ENCODE peak calls at places on chromosomes 11 and 22, in six cellular contexts. F, R, V, Q, Y and E are unnamed samples.
A peak's percentile ranks its signal among the peaks of the same experiment; 100 is the strongest.

GRCh38 chr22:49685116-49685515 is 142.6 kb downstream of the BRD1 start:
- DNase-seq in F (no peak), R (no peak), V (no peak), Q (no peak), Y (no peak), E (no peak)

GRCh38 chr11:112228706-112229105 is 2.5 kb downstream of the PTS start:
- DNase-seq in F (no peak), R (no peak), V (no peak), Q (no peak), Y (no peak), E (no peak)

GRCh38 chr11:77705195-77705876 is 67.7 kb upstream of the CLNS1A start:
- DNase-seq in F (no peak), R (no peak), V (no peak), Q (no peak), Y (no peak), E (no peak)

GRCh38 chr11:72405009-72405408 is 29.3 kb downstream of the CLPB start:
- DNase-seq in F (no peak), R (no peak), V (no peak), Q (no peak), Y (no peak), E (no peak)

GRCh38 chr11:64100345-64100744 is 64.6 kb downstream of the FLRT1 start:
- DNase-seq in F (no peak), R (peak; percentile 72), V (no peak), Q (no peak), Y (no peak), E (no peak)

GRCh38 chr11:61975638-61976419 is 8.4 kb upstream of the FTH1 start:
- DNase-seq in F (no peak), R (no peak), V (peak; percentile 71), Q (no peak), Y (no peak), E (no peak)

GRCh38 chr22:30277547-30278344 is 11.1 kb upstream of the OSM start:
- DNase-seq in F (peak; percentile 55), R (no peak), V (no peak), Q (no peak), Y (no peak), E (no peak)

GRCh38 chr22:42929838-42930155 is 72.7 kb upstream of the ARFGAP3 start:
- DNase-seq in F (no peak), R (no peak), V (peak; percentile 44), Q (no peak), Y (no peak), E (no peak)

GRCh38 chr11:41245184-41245583 is 214.3 kb downstream of the LRRC4C start:
- DNase-seq in F (no peak), R (no peak), V (peak; percentile 67), Q (no peak), Y (no peak), E (no peak)

GRCh38 chr11:19419021-19419750 is 178.4 kb upstream of the E2F8 start:
- DNase-seq in F (no peak), R (no peak), V (no peak), Q (no peak), Y (no peak), E (no peak)

GRCh38 chr22:33180371-33180770 is 122.2 kb upstream of the SYN3 start:
- DNase-seq in F (no peak), R (no peak), V (no peak), Q (no peak), Y (no peak), E (no peak)